ENCODE peak calls at places on chromosomes 12 and 14, in five cellular contexts. W is SK-N-SH, I is spleen, K is lower lobe of right lung, C is stomach. P is an unnamed sample.
A peak's percentile ranks its signal among the peaks of the same experiment; 100 is the strongest.

GRCh38 chr12:16329594-16329993 is 17.9 kb upstream of the MGST1 start:
- DNase-seq in W (no peak), I (no peak), K (no peak), C (no peak), P (no peak)

GRCh38 chr14:74364271-74364880 is 16.1 kb downstream of the VRTN start:
- DNase-seq in W (no peak), I (no peak), K (no peak), C (no peak), P (no peak)

GRCh38 chr12:58922849-58923248 is 2.5 kb upstream of the LRIG3 start:
- DNase-seq in W (no peak), I (no peak), K (no peak), C (no peak), P (no peak)

GRCh38 chr12:19752712-19753111 is 313.4 kb downstream of the AEBP2 start:
- DNase-seq in W (no peak), I (no peak), K (no peak), C (no peak), P (no peak)

GRCh38 chr14:34810028-34810427 is 65.1 kb downstream of the BAZ1A start:
- DNase-seq in W (no peak), I (no peak), K (no peak), C (no peak), P (no peak)

GRCh38 chr12:81610955-81611889 is 147.9 kb downstream of the PPFIA2 start:
- DNase-seq in W (peak; percentile 15), I (peak; percentile 59), K (no peak), C (no peak), P (no peak)

GRCh38 chr14:61564623-61565091 is 130.7 kb upstream of the HIF1A start:
- DNase-seq in W (no peak), I (no peak), K (no peak), C (no peak), P (peak; percentile 85)

GRCh38 chr14:84017533-84017932 is 1512.4 kb upstream of the FLRT2 start:
- DNase-seq in W (no peak), I (no peak), K (no peak), C (no peak), P (no peak)

GRCh38 chr14:34059037-34059924 is 108.4 kb upstream of the EGLN3 start:
- DNase-seq in W (no peak), I (no peak), K (no peak), C (no peak), P (no peak)

GRCh38 chr14:99968931-99969330 is 96.3 kb upstream of the EVL start:
- DNase-seq in W (no peak), I (no peak), K (no peak), C (no peak), P (no peak)

GRCh38 chr14:104080557-104081492 is 4.7 kb upstream of the ASPG start:
- DNase-seq in W (no peak), I (no peak), K (peak; percentile 49), C (peak; percentile 85), P (no peak)

GRCh38 chr14:65333926-65334687 is 78.4 kb upstream of the FUT8 start:
- DNase-seq in W (no peak), I (no peak), K (peak; percentile 48), C (no peak), P (peak; percentile 77)

GRCh38 chr12:12172106-12172511 is 94.7 kb downstream of the LRP6 start:
- DNase-seq in W (no peak), I (no peak), K (no peak), C (no peak), P (no peak)

GRCh38 chr12:44774815-44775411 is 101.2 kb downstream of the NELL2 start:
- DNase-seq in W (peak; percentile 36), I (peak; percentile 73), K (no peak), C (peak; percentile 42), P (no peak)

GRCh38 chr14:45699451-45699850 is 446.4 kb upstream of the MIS18BP1 start:
- DNase-seq in W (no peak), I (no peak), K (no peak), C (no peak), P (no peak)

GRCh38 chr14:99601301-99601945 is 2.6 kb downstream of the CCDC85C start:
- DNase-seq in W (no peak), I (no peak), K (no peak), C (no peak), P (no peak)

DNA sequence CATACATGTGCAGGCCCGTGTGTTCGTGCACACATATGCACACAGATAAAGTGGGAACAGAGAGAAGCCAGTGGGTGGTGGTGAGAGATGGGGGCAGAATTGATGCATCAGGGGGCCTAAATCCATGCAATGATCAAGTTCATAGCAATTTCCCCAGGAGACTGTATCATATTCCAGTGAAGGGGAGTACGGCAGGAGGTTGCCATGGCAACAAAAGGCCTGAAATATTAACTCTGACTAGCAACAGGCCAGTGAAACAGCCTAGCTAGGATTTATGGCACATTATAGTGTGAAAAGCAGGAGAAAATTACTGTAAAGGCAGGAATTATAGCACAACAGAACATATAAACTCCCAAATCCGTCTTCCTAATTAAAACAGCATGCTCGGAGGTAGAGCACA is 806.4 kb downstream of the DIO2 start:
- DNase-seq in W (no peak), I (no peak), K (no peak), C (no peak), P (no peak)
- TF ChIP-seq CTCF in W (no peak), I (no peak), K (no peak), C (no peak), P (no peak)

GRCh38 chr12:17809206-17809605 is 280.8 kb downstream of the RERGL start:
- DNase-seq in W (no peak), I (no peak), K (no peak), C (no peak), P (no peak)
- H3K9me3 ChIP-seq in W (no peaks in the 10 kb centered on the region), I (peaks cover 17% of the 10 kb centered on the region), K (peaks cover 28% of the 10 kb centered on the region), C (peaks cover 14% of the 10 kb centered on the region), P (peaks cover 19% of the 10 kb centered on the region)

GRCh38 chr12:54217774-54218221 is 29.0 kb upstream of the SMUG1 start:
- DNase-seq in W (no peak), I (peak; percentile 84), K (no peak), C (peak; percentile 32), P (no peak)
- H3K4me3 ChIP-seq in W (no peak overlapping the region), I (no peak overlapping the region), K (peak overlapping the region; percentile 28), C (peak overlapping the region; percentile 28), P (peak overlapping the region; percentile 56)

GRCh38 chr14:67267929-67268328 is 26.7 kb downstream of the PALS1 start:
- DNase-seq in W (no peak), I (no peak), K (no peak), C (no peak), P (no peak)
- TF ChIP-seq CTCF in W (no peak), I (no peak), K (no peak), C (no peak), P (no peak)

GRCh38 chr14:76922599-76922998 is 96.4 kb downstream of the LRRC74A start:
- DNase-seq in W (no peak), I (no peak), K (no peak), C (no peak), P (no peak)
- H3K9me3 ChIP-seq in W (no peaks in the 10 kb centered on the region), I (no peaks in the 10 kb centered on the region), K (no peaks in the 10 kb centered on the region), C (no peaks in the 10 kb centered on the region), P (no peaks in the 10 kb centered on the region)